ENCODE peak calls at places on chromosomes 16 and 17, in ten cellular contexts. T is tibial nerve; X is uterus; J is fibroblast of lung; C is PC-9; B is iPS DF 6.9; S is BE2C; R is DND-41; O is CD4-positive, CD25-positive, alpha-beta regulatory T cell; I is heart right ventricle. D is an unnamed sample.

GRCh38 chr17:6893382-6894205 is 62.1 kb upstream of the TEKT1 start:
- DNase-seq in I (no peak), C (no peak), B (no peak), R (no peak), S (no peak), O (no peak), T (no peak), X (no peak), J (no peak), D (no peak)

GRCh38 chr16:51473091-51473490 is 322.0 kb upstream of the SALL1 start:
- DNase-seq in T (no peak), B (no peak), X (no peak), J (no peak), C (no peak), O (no peak), I (no peak), S (no peak), R (no peak), D (no peak)

GRCh38 chr16:14301150-14302030 is 230.3 kb downstream of the MRTFB start:
- DNase-seq in S (no peak), I (peak; percentile 44), R (peak; percentile 83), B (no peak), T (peak; percentile 29), X (peak; percentile 42), J (no peak), O (no peak), C (peak; percentile 65), D (peak; percentile 73)

GRCh38 chr17:54882371-54882770 is 18.3 kb upstream of the TOM1L1 start:
- DNase-seq in T (no peak), J (no peak), B (no peak), S (no peak), O (no peak), I (no peak), R (no peak), C (no peak), X (no peak), D (no peak)

GRCh38 chr17:11182430-11182829 is 58.6 kb upstream of the SHISA6 start:
- DNase-seq in C (no peak), X (no peak), R (no peak), J (no peak), O (no peak), T (no peak), B (no peak), I (no peak), S (no peak), D (no peak)

GRCh38 chr17:43917348-43918025 is 10.2 kb upstream of the MPP2 start:
- DNase-seq in X (no peak), B (no peak), T (peak; percentile 36), S (no peak), I (peak; percentile 34), J (peak; percentile 19), R (no peak), C (no peak), O (peak; percentile 39), D (no peak)

GRCh38 chr17:49565948-49566491 is 9.7 kb upstream of the NXPH3 start:
- DNase-seq in R (no peak), J (peak; percentile 5), T (peak; percentile 92), X (peak; percentile 94), O (no peak), S (peak; percentile 18), I (peak; percentile 77), B (no peak), C (peak; percentile 38), D (peak; percentile 92)

GRCh38 chr16:16084874-16085273 is 135.5 kb downstream of the ABCC1 start:
- DNase-seq in I (no peak), X (no peak), O (no peak), J (no peak), B (no peak), S (no peak), R (no peak), C (no peak), T (no peak), D (no peak)

GRCh38 chr16:140175-140857 is 1.8 kb upstream of the NPRL3 start:
- DNase-seq in B (no peak), J (no peak), I (no peak), S (no peak), R (no peak), C (no peak), T (no peak), O (no peak), X (no peak), D (no peak)

GRCh38 chr16:49647673-49648072 is 208.2 kb downstream of the ZNF423 start:
- DNase-seq in B (no peak), R (no peak), O (no peak), T (no peak), C (no peak), S (no peak), X (no peak), I (no peak), J (no peak), D (no peak)

GRCh38 chr16:79185681-79186080 is 414.9 kb downstream of the MAF start:
- DNase-seq in T (no peak), R (no peak), B (no peak), X (no peak), S (no peak), J (no peak), O (no peak), I (no peak), C (no peak), D (no peak)

GRCh38 chr17:41397003-41397665 is at the start of gene KRT31:
- DNase-seq in O (no peak), T (no peak), B (no peak), J (no peak), R (no peak), X (no peak), C (no peak), I (no peak), S (no peak), D (no peak)

DNA sequence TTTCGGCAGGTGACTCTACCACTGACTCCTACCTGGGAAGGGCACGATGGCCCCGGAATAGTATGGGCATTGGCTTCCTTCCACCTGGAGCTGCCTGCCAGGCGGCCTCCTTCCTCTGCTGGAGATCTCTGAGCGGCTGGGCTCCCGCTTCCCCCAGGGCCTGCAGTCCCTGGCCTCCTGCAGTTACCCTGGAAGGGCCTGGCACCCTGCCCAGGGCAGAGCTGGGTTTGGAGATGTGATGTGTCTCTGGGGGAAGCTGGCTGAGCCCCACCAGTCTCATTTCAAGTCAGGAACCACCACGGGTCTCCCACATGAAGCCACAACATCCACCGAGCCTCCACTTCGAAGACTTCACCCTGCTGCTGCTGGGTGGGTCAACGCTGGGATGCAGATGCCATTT is 97.9 kb downstream of the IRF8 start:
- DNase-seq in X (no peak), J (no peak), T (no peak), C (no peak), R (no peak), B (no peak), S (peak; percentile 29), I (no peak), O (no peak), D (no peak)
- H3K4me1 ChIP-seq in X (no peaks in the 10 kb centered on the region), J (no peaks in the 10 kb centered on the region), T (no peaks in the 10 kb centered on the region), C (no peaks in the 10 kb centered on the region), R (no peaks in the 10 kb centered on the region), B (no peaks in the 10 kb centered on the region), S (no peaks in the 10 kb centered on the region), I (peaks cover 8% of the 10 kb centered on the region), O (peaks cover 3% of the 10 kb centered on the region), D (no peaks in the 10 kb centered on the region)

GRCh38 chr16:69466547-69466946 is 42.1 kb downstream of the CYB5B start:
- DNase-seq in T (no peak), R (no peak), X (no peak), B (no peak), O (no peak), I (no peak), C (no peak), S (no peak), J (no peak), D (no peak)

GRCh38 chr16:69467531-69468204 is 43.2 kb downstream of the CYB5B start:
- DNase-seq in J (no peak), S (no peak), O (no peak), R (no peak), X (no peak), C (no peak), B (no peak), I (no peak), T (no peak), D (no peak)

GRCh38 chr16:69474447-69474846 is 50.0 kb downstream of the CYB5B start:
- DNase-seq in J (no peak), C (no peak), O (no peak), X (no peak), I (no peak), T (no peak), S (no peak), B (no peak), R (no peak), D (no peak)

GRCh38 chr16:69469807-69470561 is 45.6 kb downstream of the CYB5B start:
- DNase-seq in I (no peak), J (no peak), S (no peak), X (no peak), R (no peak), T (no peak), B (no peak), C (no peak), O (no peak), D (no peak)

DNA sequence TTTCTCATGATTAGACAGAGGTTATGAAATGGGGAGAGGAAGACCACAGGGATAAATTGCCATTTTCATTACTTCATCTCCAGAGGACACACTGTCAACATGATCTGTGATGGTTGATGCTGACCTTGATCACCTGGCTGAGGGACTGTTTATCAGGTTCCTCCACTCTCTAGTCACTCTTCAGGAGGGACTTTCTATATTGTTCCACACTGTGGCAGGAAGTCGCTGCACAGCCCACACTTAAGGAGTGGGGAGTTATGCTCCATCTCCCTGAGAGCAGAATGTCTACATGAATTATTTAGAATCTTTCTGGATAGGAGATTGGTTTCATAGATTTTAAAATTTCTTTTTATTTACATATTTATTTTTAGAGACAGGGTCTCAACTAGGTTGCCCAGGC is 46.7 kb downstream of the CYB5B start:
- DNase-seq in O (no peak), I (no peak), T (no peak), C (no peak), R (no peak), S (no peak), B (no peak), J (no peak), X (no peak), D (no peak)
- H3K4me1 ChIP-seq in O (peaks cover 34% of the 10 kb centered on the region), I (peaks cover 12% of the 10 kb centered on the region), T (no peaks in the 10 kb centered on the region), C (peaks cover 2% of the 10 kb centered on the region), R (no peaks in the 10 kb centered on the region), S (peaks cover 3% of the 10 kb centered on the region), B (no peaks in the 10 kb centered on the region), J (peaks cover under 1% of the 10 kb centered on the region), X (no peaks in the 10 kb centered on the region), D (no peaks in the 10 kb centered on the region)

DNA sequence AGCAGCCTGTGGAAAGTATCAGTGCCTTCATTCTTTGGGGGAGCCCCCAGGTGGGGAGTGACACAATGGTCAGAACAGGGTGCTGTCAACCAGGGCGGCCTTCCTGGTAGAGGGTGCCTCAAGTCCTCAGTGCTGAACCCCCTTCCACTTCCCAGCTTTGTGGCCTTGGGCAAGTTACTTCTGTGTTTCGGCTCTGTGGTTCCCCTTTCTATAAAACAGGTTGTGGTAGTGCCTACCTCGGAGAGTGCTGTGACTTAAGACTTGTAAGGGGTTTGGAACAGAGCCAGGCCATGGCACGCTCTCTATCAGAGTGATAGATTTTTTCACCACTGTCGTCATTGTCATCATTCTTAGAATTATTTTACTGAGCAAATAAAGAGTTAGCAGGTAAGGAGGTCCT is 141.1 kb downstream of the CCDC182 start:
- DNase-seq in J (no peak), X (peak; percentile 26), C (no peak), I (no peak), S (no peak), R (peak; percentile 82), B (no peak), T (no peak), O (peak; percentile 81), D (peak; percentile 47)
- H3K4me1 ChIP-seq in J (peaks cover 6% of the 10 kb centered on the region), X (peaks cover 4% of the 10 kb centered on the region), C (no peaks in the 10 kb centered on the region), I (peaks cover 71% of the 10 kb centered on the region), S (peaks cover 63% of the 10 kb centered on the region), R (peaks cover 88% of the 10 kb centered on the region), B (peaks cover 8% of the 10 kb centered on the region), T (no peaks in the 10 kb centered on the region), O (peaks cover 77% of the 10 kb centered on the region), D (peaks cover 52% of the 10 kb centered on the region)

GRCh38 chr17:76495663-76496400 is 5.4 kb downstream of the RHBDF2 start:
- DNase-seq in X (no peak), T (no peak), O (no peak), S (no peak), C (no peak), R (no peak), J (no peak), I (no peak), B (no peak), D (no peak)
- H3K4me1 ChIP-seq in X (no peaks in the 10 kb centered on the region), T (no peaks in the 10 kb centered on the region), O (peaks cover 32% of the 10 kb centered on the region), S (peaks cover 16% of the 10 kb centered on the region), C (peaks cover 16% of the 10 kb centered on the region), R (peaks cover 5% of the 10 kb centered on the region), J (peaks cover 22% of the 10 kb centered on the region), I (peaks cover 94% of the 10 kb centered on the region), B (peaks cover 16% of the 10 kb centered on the region), D (peaks cover 76% of the 10 kb centered on the region)

D was measured in body of pancreas.